ENCODE peak calls at places on chromosomes 13 and 19, in six cellular contexts. C is IMR-90, P is H9, G is mesendoderm, U is H1, V is mesenchymal stem cell. B is an unnamed sample.

GRCh38 chr13:88153353-88153752 is 482.2 kb downstream of the SLITRK5 start:
- DNase-seq in C (no peak), P (no peak), G (no peak), U (no peak), V (no peak), B (no peak)

GRCh38 chr13:35157143-35157755 is 215.2 kb downstream of the NBEA start:
- DNase-seq in C (peak), P (no peak), G (peak), U (no peak), V (peak), B (peak)

GRCh38 chr13:25541434-25542123 is 169.8 kb downstream of the ATP8A2 start:
- DNase-seq in C (no peak), P (no peak), G (no peak), U (no peak), V (no peak), B (no peak)

GRCh38 chr19:44498988-44499387 is 1.3 kb downstream of the ZNF180 start:
- DNase-seq in C (no peak), P (no peak), G (no peak), U (no peak), V (no peak), B (no peak)

GRCh38 chr19:10134040-10134439 is 14.3 kb upstream of the EIF3G start:
- DNase-seq in C (no peak), P (no peak), G (no peak), U (no peak), V (no peak), B (no peak)

GRCh38 chr13:82758056-82758455 is 1124.2 kb downstream of the SLITRK1 start:
- DNase-seq in C (peak), P (peak), G (peak), U (peak), V (no peak), B (no peak)

GRCh38 chr19:43594710-43595604 is 977 bp downstream of the IRGQ start:
- DNase-seq in C (peak), P (peak), G (peak), U (no peak), V (peak), B (peak)

GRCh38 chr13:74423434-74423833 is 289.2 kb upstream of the KLF12 start:
- DNase-seq in C (no peak), P (no peak), G (no peak), U (no peak), V (no peak), B (no peak)

GRCh38 chr19:18304194-18304495 is 18.7 kb downstream of the LSM4 start:
- DNase-seq in C (no peak), P (no peak), G (no peak), U (no peak), V (no peak), B (no peak)

GRCh38 chr13:103022328-103022727 is 43.9 kb downstream of the SLC10A2 start:
- DNase-seq in C (no peak), P (no peak), G (peak), U (no peak), V (no peak), B (no peak)

GRCh38 chr13:32829676-32830091 is 186.5 kb upstream of the KL start:
- DNase-seq in C (peak), P (peak), G (peak), U (peak), V (peak), B (no peak)

GRCh38 chr13:32829269-32829668 is 187.0 kb upstream of the KL start:
- DNase-seq in C (no peak), P (no peak), G (no peak), U (no peak), V (no peak), B (no peak)

GRCh38 chr13:32828711-32829110 is 187.5 kb upstream of the KL start:
- DNase-seq in C (no peak), P (no peak), G (no peak), U (no peak), V (no peak), B (no peak)

GRCh38 chr13:32825481-32825880 is 190.7 kb upstream of the KL start:
- DNase-seq in C (no peak), P (no peak), G (no peak), U (no peak), V (no peak), B (no peak)

GRCh38 chr13:32830632-32831031 is 185.6 kb upstream of the KL start:
- DNase-seq in C (no peak), P (no peak), G (no peak), U (no peak), V (no peak), B (no peak)
- H2AK5ac ChIP-seq in C (peak), P (no peak), G (no peak), U (no peak), V (peak), B (no peak)

GRCh38 chr19:46113726-46114125 is 10.8 kb downstream of the IGFL3 start:
- DNase-seq in C (no peak), P (no peak), G (no peak), U (no peak), V (peak), B (no peak)

GRCh38 chr19:46112527-46112926 is 12.0 kb downstream of the IGFL3 start:
- DNase-seq in C (no peak), P (no peak), G (no peak), U (no peak), V (no peak), B (no peak)

GRCh38 chr19:46116121-46116520 is 8.4 kb downstream of the IGFL3 start:
- DNase-seq in C (no peak), P (no peak), G (no peak), U (no peak), V (no peak), B (no peak)

GRCh38 chr19:46118136-46118535 is 6.4 kb downstream of the IGFL3 start:
- DNase-seq in C (no peak), P (no peak), G (no peak), U (no peak), V (no peak), B (no peak)

DNA sequence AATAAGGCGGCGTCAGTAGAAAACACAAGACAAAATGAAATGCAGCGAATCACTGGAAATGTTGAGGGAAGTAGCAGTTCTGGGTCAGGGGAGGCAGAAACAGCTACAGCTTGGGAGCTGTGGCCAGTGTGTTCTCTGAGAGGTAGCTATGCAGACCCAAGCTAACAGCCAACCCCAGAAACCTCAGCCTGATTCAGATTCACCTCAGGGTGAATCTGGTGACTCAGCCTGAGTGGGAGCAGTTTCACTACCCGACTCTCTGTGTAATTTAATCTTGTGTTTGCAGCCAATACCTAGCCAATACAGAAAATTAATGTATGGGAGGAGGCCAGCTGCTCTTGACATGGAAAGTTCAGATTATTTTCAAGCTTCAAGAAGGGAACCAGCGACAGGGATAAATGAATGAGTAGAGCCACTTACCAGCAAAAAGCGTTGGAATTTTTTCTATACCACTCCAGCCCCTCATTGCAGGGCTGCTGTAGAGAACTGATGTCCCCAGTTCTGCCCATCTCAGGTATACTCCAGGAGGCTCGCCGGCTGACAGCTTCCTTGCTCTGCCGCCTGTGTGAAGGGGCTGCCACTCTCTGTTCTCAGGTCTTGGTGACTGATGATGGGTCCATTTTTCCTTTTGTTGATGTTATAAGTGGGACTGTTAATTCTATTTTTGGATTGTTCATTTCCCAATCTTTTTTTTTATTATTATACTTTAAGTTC is 8.9 kb downstream of the IGFL3 start:
- DNase-seq in C (peak), P (no peak), G (no peak), U (no peak), V (peak), B (no peak)
- H2BK120ac ChIP-seq in C (no peak), P (no peak), G (no peak), U (no peak), V (no peak), B (no peak)

GRCh38 chr19:16931306-16931705 is 42.5 kb downstream of the F2RL3 start:
- DNase-seq in C (no peak), P (no peak), G (no peak), U (no peak), V (no peak), B (no peak)
- H2BK15ac ChIP-seq in C (no peak), P (no peak), G (no peak), U (no peak), V (no peak), B (no peak)

GRCh38 chr19:16659832-16660708 is at the start of gene SMIM7:
- DNase-seq in C (peak), P (peak), G (peak), U (peak), V (peak), B (peak)
- H2AK5ac ChIP-seq in C (peak), P (no peak), G (no peak), U (no peak), V (peak), B (peak)